ENCODE peak calls at places on chromosomes 1 and 21, in seven cellular contexts. T is SJSA1; L is A673; D is fibroblast of lung; W is heart left ventricle; F is CD4-positive, CD25-positive, alpha-beta regulatory T cell; K is dorsolateral prefrontal cortex. C is an unnamed sample.

GRCh38 chr21:45923146-45923545 is 58.4 kb upstream of the COL6A1 start:
- DNase-seq in W (peak), D (peak), K (peak), T (peak), L (peak), F (peak), C (peak)

GRCh38 chr1:225554216-225554812 is 98.6 kb downstream of the ENAH start:
- DNase-seq in L (peak), W (no peak), K (no peak), D (peak), F (no peak), T (no peak), C (no peak)

GRCh38 chr1:204837440-204838084 is 33.1 kb upstream of the NFASC start:
- DNase-seq in D (peak), L (peak), F (no peak), W (no peak), T (no peak), K (no peak), C (no peak)

GRCh38 chr21:17745086-17745485 is 74.1 kb downstream of the C21orf91 start:
- DNase-seq in D (no peak), W (no peak), L (no peak), F (no peak), K (no peak), T (no peak), C (no peak)

GRCh38 chr1:204503913-204504519 is 9.4 kb upstream of the PIK3C2B start:
- DNase-seq in L (peak), T (no peak), F (no peak), D (no peak), K (no peak), W (no peak), C (no peak)

GRCh38 chr1:157095091-157095490 is 4.5 kb downstream of the ETV3L start:
- DNase-seq in K (no peak), D (no peak), T (no peak), W (no peak), L (no peak), F (no peak), C (peak)

GRCh38 chr1:92482665-92483441 is 3.9 kb downstream of the GFI1 start:
- DNase-seq in W (no peak), D (no peak), F (no peak), L (peak), K (no peak), T (no peak), C (no peak)

GRCh38 chr1:246142320-246142893 is 364.7 kb downstream of the SMYD3 start:
- DNase-seq in K (no peak), L (peak), T (peak), D (peak), W (no peak), F (no peak), C (no peak)

GRCh38 chr1:156281281-156282142 is 1.1 kb downstream of the SMG5 start:
- DNase-seq in D (peak), W (peak), L (peak), T (no peak), K (no peak), F (no peak), C (no peak)

GRCh38 chr21:15430577-15430976 is 299.2 kb upstream of the USP25 start:
- DNase-seq in W (no peak), T (no peak), F (no peak), L (no peak), D (no peak), K (no peak), C (no peak)

GRCh38 chr1:51070011-51070410 is 32.0 kb upstream of the C1orf185 start:
- DNase-seq in L (no peak), D (no peak), F (no peak), W (no peak), K (no peak), T (no peak), C (no peak)

GRCh38 chr21:45974073-45975016 is 7.2 kb upstream of the COL6A1 start:
- DNase-seq in W (peak), K (peak), D (peak), L (no peak), F (no peak), T (peak), C (peak)

GRCh38 chr1:32759997-32760623 is 57.0 kb downstream of the YARS1 start:
- DNase-seq in T (peak), W (no peak), F (no peak), K (no peak), D (no peak), L (no peak), C (no peak)

GRCh38 chr1:180981596-180982387 is 40.9 kb downstream of the STX6 start:
- DNase-seq in F (no peak), D (no peak), K (no peak), T (no peak), W (no peak), L (peak), C (no peak)

GRCh38 chr1:85628791-85629531 is 48.4 kb downstream of the CCN1 start:
- DNase-seq in F (no peak), K (no peak), D (peak), L (peak), W (peak), T (peak), C (no peak)

GRCh38 chr1:236395780-236396664 is 1.9 kb downstream of the EDARADD start:
- DNase-seq in W (no peak), T (no peak), F (no peak), K (no peak), L (no peak), D (no peak), C (no peak)

GRCh38 chr1:163766537-163766936 is 444.8 kb downstream of the NUF2 start:
- DNase-seq in T (no peak), L (no peak), F (no peak), D (no peak), W (no peak), K (no peak), C (no peak)

GRCh38 chr1:26145041-26145959 is 13.6 kb upstream of the FAM110D start:
- DNase-seq in F (peak), T (peak), W (peak), K (peak), D (peak), L (peak), C (no peak)

GRCh38 chr21:32549454-32549853 is 35.9 kb downstream of the TCP10L start:
- DNase-seq in T (no peak), W (no peak), D (no peak), K (no peak), L (no peak), F (no peak), C (no peak)

GRCh38 chr1:153976819-153977249 is 640 bp downstream of the JTB start:
- DNase-seq in D (no peak), T (no peak), F (no peak), L (no peak), W (no peak), K (no peak), C (no peak)

GRCh38 chr1:224544276-224544675 is 71.8 kb upstream of the CNIH3 start:
- DNase-seq in T (no peak), W (no peak), K (no peak), F (no peak), L (no peak), D (no peak), C (no peak)

GRCh38 chr1:93695411-93696005 is 13.9 kb upstream of the BCAR3 start:
- DNase-seq in T (no peak), W (no peak), D (no peak), K (no peak), L (no peak), F (no peak), C (no peak)
- H3K27ac ChIP-seq in T (no peak), W (no peak), D (no peak), K (no peak), L (no peak), F (no peak), C (no peak)

GRCh38 chr1:241627453-241628329 is 12.5 kb downstream of the CHML start:
- DNase-seq in F (peak), T (no peak), L (peak), D (peak), K (no peak), W (no peak), C (no peak)
- H3K27ac ChIP-seq in F (peak), T (no peak), L (no peak), D (no peak), K (no peak), W (no peak), C (no peak)

GRCh38 chr1:16139473-16139962 is 16.4 kb downstream of the EPHA2 start:
- DNase-seq in D (peak), L (no peak), F (no peak), T (peak), W (no peak), K (no peak), C (no peak)
- H3K27ac ChIP-seq in D (peak), L (peak), F (no peak), T (peak), W (peak), K (no peak), C (no peak)

GRCh38 chr1:6157132-6157527 is 23.0 kb downstream of the CHD5 start:
- DNase-seq in T (no peak), W (no peak), L (no peak), F (no peak), K (no peak), D (no peak), C (no peak)

GRCh38 chr1:6158181-6158580 is 21.9 kb downstream of the CHD5 start:
- DNase-seq in W (no peak), K (no peak), L (no peak), T (no peak), D (no peak), F (no peak), C (no peak)

GRCh38 chr1:6162341-6162740 is 17.8 kb downstream of the CHD5 start:
- DNase-seq in F (no peak), K (no peak), L (no peak), W (no peak), T (no peak), D (no peak), C (no peak)

GRCh38 chr1:6154525-6155319 is 25.4 kb downstream of the CHD5 start:
- DNase-seq in L (no peak), F (no peak), T (no peak), K (no peak), D (no peak), W (no peak), C (no peak)

GRCh38 chr1:6157528-6158174 is 22.5 kb downstream of the CHD5 start:
- DNase-seq in D (no peak), W (no peak), L (peak), T (no peak), F (no peak), K (no peak), C (no peak)
- H3K27ac ChIP-seq in D (no peak), W (no peak), L (no peak), T (no peak), F (no peak), K (no peak), C (no peak)